ENCODE peak calls at places on chromosomes 13 and 19, in ten cellular contexts. Y is foreskin keratinocyte; C is H1; G is KBM-7; E is progenitor cell of endocrine pancreas; M is neuronal stem cell; A is stimulated activated CD4-positive, alpha-beta T cell treated with anti-CD3 and anti-CD28 coated beads, Interleukin-15, amount 100 ng/mL, for 1 hour; P is T-helper 17 cell; W is keratinocyte; X is NCI-H1930. D is an unnamed sample.

GRCh38 chr13:44050450-44051063 is 170.9 kb downstream of the LACC1 start:
- DNase-seq in Y (no peak), C (no peak), G (peak), E (no peak), M (no peak), A (no peak), P (no peak), W (no peak), X (no peak), D (no peak)

GRCh38 chr19:52535831-52536800 is 8.6 kb downstream of the ZNF808 start:
- DNase-seq in Y (peak), C (peak), G (no peak), E (peak), M (peak), A (peak), P (peak), W (peak), X (no peak), D (peak)

GRCh38 chr13:94595943-94596574 is at the start of gene TGDS:
- DNase-seq in Y (peak), C (peak), G (peak), E (peak), M (peak), A (peak), P (peak), W (peak), X (peak), D (peak)

GRCh38 chr19:53161123-53161522 is 2.3 kb upstream of the ZNF347 start:
- DNase-seq in Y (no peak), C (no peak), G (peak), E (no peak), M (no peak), A (no peak), P (no peak), W (no peak), X (no peak), D (no peak)

GRCh38 chr13:68806125-68806524 is 1301.5 kb upstream of the ATXN8OS start:
- DNase-seq in Y (no peak), C (no peak), G (no peak), E (no peak), M (no peak), A (no peak), P (no peak), W (no peak), X (no peak), D (no peak)

GRCh38 chr13:93230466-93230865 is 3.9 kb downstream of the GPC6 start:
- DNase-seq in Y (no peak), C (no peak), G (no peak), E (no peak), M (no peak), A (no peak), P (no peak), W (no peak), X (no peak), D (no peak)

GRCh38 chr19:24166055-24166454 is 79.1 kb downstream of the ZNF254 start:
- DNase-seq in Y (no peak), C (no peak), G (no peak), E (no peak), M (no peak), A (no peak), P (no peak), W (no peak), X (no peak), D (no peak)

GRCh38 chr13:23372264-23372905 is 61.1 kb downstream of the SACS start:
- DNase-seq in Y (no peak), C (no peak), G (no peak), E (no peak), M (no peak), A (no peak), P (no peak), W (no peak), X (no peak), D (no peak)

GRCh38 chr19:30340724-30341595 is 31.2 kb upstream of the ZNF536 start:
- DNase-seq in Y (no peak), C (no peak), G (no peak), E (no peak), M (no peak), A (no peak), P (no peak), W (no peak), X (no peak), D (no peak)

GRCh38 chr19:53982056-53982455 is 9.4 kb upstream of the CACNG6 start:
- DNase-seq in Y (no peak), C (no peak), G (no peak), E (peak), M (no peak), A (no peak), P (no peak), W (no peak), X (no peak), D (no peak)

GRCh38 chr19:1851581-1852293 is 3.5 kb upstream of the REXO1 start:
- DNase-seq in Y (no peak), C (no peak), G (no peak), E (no peak), M (no peak), A (peak), P (no peak), W (no peak), X (no peak), D (no peak)

GRCh38 chr19:27745978-27746542 is 1466.9 kb downstream of the UQCRFS1 start:
- DNase-seq in Y (no peak), C (no peak), G (no peak), E (no peak), M (no peak), A (no peak), P (no peak), W (no peak), X (no peak), D (no peak)

GRCh38 chr19:5891938-5892771 is 11.4 kb downstream of the NDUFA11 start:
- DNase-seq in Y (no peak), C (no peak), G (peak), E (peak), M (peak), A (no peak), P (no peak), W (no peak), X (no peak), D (no peak)

GRCh38 chr19:3851254-3852176 is 17.3 kb downstream of the ZFR2 start:
- DNase-seq in Y (no peak), C (no peak), G (no peak), E (no peak), M (no peak), A (no peak), P (no peak), W (no peak), X (no peak), D (no peak)

GRCh38 chr19:3142292-3142670 is 6.4 kb downstream of the GNA15 start:
- DNase-seq in Y (peak), C (no peak), G (no peak), E (no peak), M (no peak), A (peak), P (no peak), W (peak), X (no peak), D (no peak)

GRCh38 chr13:94312511-94313191 is 166.8 kb downstream of the DCT start:
- DNase-seq in Y (no peak), C (no peak), G (no peak), E (no peak), M (peak), A (no peak), P (no peak), W (no peak), X (no peak), D (peak)

GRCh38 chr19:9885077-9885552 is 50.0 kb downstream of the PIN1 start:
- DNase-seq in Y (no peak), C (no peak), G (no peak), E (no peak), M (no peak), A (no peak), P (no peak), W (no peak), X (no peak), D (no peak)

GRCh38 chr19:21765151-21765550 is 2.2 kb downstream of the ZNF100 start:
- DNase-seq in Y (no peak), C (no peak), G (no peak), E (no peak), M (no peak), A (no peak), P (no peak), W (no peak), X (no peak), D (no peak)

GRCh38 chr13:20414475-20415287 is 111.0 kb downstream of the CRYL1 start:
- DNase-seq in Y (peak), C (no peak), G (no peak), E (no peak), M (no peak), A (no peak), P (no peak), W (no peak), X (no peak), D (no peak)